ENCODE peak calls at places on chromosomes 12 and 14, in four cellular contexts. One of them, this sample, is unnamed.

GRCh38 chr12:843609-844008 is 91.2 kb downstream of the WNK1 start:
- DNase-seq in IMR-90: peak; percentile 55
- DNase-seq in H9: no peak
- DNase-seq in H1: no peak
- DNase-seq in this sample: no peak

GRCh38 chr12:20410746-20411145 is 42.4 kb downstream of the PDE3A start:
- DNase-seq in IMR-90: no peak
- DNase-seq in H9: no peak
- DNase-seq in H1: no peak
- DNase-seq in this sample: no peak

GRCh38 chr12:12379831-12380730 is 23.2 kb downstream of the BORCS5 start:
- DNase-seq in IMR-90: no peak
- DNase-seq in H9: no peak
- DNase-seq in H1: no peak
- DNase-seq in this sample: no peak

GRCh38 chr12:10802587-10802986 is at the start of gene TAS2R7:
- DNase-seq in IMR-90: no peak
- DNase-seq in H9: no peak
- DNase-seq in H1: no peak
- DNase-seq in this sample: peak; percentile 5

GRCh38 chr12:65449400-65449799 is 170.9 kb downstream of the MSRB3 start:
- DNase-seq in IMR-90: peak; percentile 65
- DNase-seq in H9: no peak
- DNase-seq in H1: no peak
- DNase-seq in this sample: no peak

GRCh38 chr12:113825705-113826104 is 140.4 kb downstream of the RBM19 start:
- DNase-seq in IMR-90: no peak
- DNase-seq in H9: peak; percentile 60
- DNase-seq in H1: peak; percentile 13
- DNase-seq in this sample: no peak

GRCh38 chr14:55306938-55307589 is 35.8 kb downstream of the FBXO34 start:
- DNase-seq in IMR-90: no peak
- DNase-seq in H9: no peak
- DNase-seq in H1: no peak
- DNase-seq in this sample: no peak

GRCh38 chr14:59698793-59699192 is 122.2 kb upstream of the CCDC175 start:
- DNase-seq in IMR-90: no peak
- DNase-seq in H9: no peak
- DNase-seq in H1: no peak
- DNase-seq in this sample: no peak

GRCh38 chr14:70789361-70789760 is 20.0 kb downstream of the MAP3K9 start:
- DNase-seq in IMR-90: peak; percentile 70
- DNase-seq in H9: no peak
- DNase-seq in H1: no peak
- DNase-seq in this sample: no peak

GRCh38 chr12:47997321-47997720 is 7.0 kb downstream of the COL2A1 start:
- DNase-seq in IMR-90: no peak
- DNase-seq in H9: no peak
- DNase-seq in H1: no peak
- DNase-seq in this sample: no peak

GRCh38 chr14:76753799-76754198 is 7.5 kb upstream of the VASH1 start:
- DNase-seq in IMR-90: no peak
- DNase-seq in H9: no peak
- DNase-seq in H1: no peak
- DNase-seq in this sample: no peak

GRCh38 chr12:25377475-25378179 is 126.9 kb upstream of the KRAS start:
- DNase-seq in IMR-90: peak; percentile 94
- DNase-seq in H9: no peak
- DNase-seq in H1: no peak
- DNase-seq in this sample: no peak

GRCh38 chr14:97976861-97977260 is 1179.7 kb downstream of the VRK1 start:
- DNase-seq in IMR-90: no peak
- DNase-seq in H9: no peak
- DNase-seq in H1: no peak
- DNase-seq in this sample: no peak

GRCh38 chr14:63632932-63633514 is 8.6 kb downstream of the WDR89 start:
- DNase-seq in IMR-90: peak; percentile 44
- DNase-seq in H9: no peak
- DNase-seq in H1: no peak
- DNase-seq in this sample: no peak

GRCh38 chr12:62123721-62124203 is 136.4 kb upstream of the USP15 start:
- DNase-seq in IMR-90: peak; percentile 56
- DNase-seq in H9: peak; percentile 65
- DNase-seq in H1: no peak
- DNase-seq in this sample: peak; percentile 30

GRCh38 chr14:39446131-39446744 is 14.0 kb upstream of the FBXO33 start:
- DNase-seq in IMR-90: no peak
- DNase-seq in H9: no peak
- DNase-seq in H1: no peak
- DNase-seq in this sample: no peak

GRCh38 chr12:68137278-68137930 is 22.1 kb downstream of the IFNG start:
- DNase-seq in IMR-90: no peak
- DNase-seq in H9: no peak
- DNase-seq in H1: no peak
- DNase-seq in this sample: no peak

GRCh38 chr12:1171657-1172056 is 180.6 kb downstream of the ERC1 start:
- DNase-seq in IMR-90: no peak
- DNase-seq in H9: no peak
- DNase-seq in H1: no peak
- DNase-seq in this sample: peak; percentile 54

GRCh38 chr12:67147447-67147846 is 121.7 kb upstream of the CAND1 start:
- DNase-seq in IMR-90: no peak
- DNase-seq in H9: no peak
- DNase-seq in H1: no peak
- DNase-seq in this sample: no peak

GRCh38 chr14:94366146-94366887 is 22.1 kb downstream of the SERPINA1 start:
- DNase-seq in IMR-90: no peak
- DNase-seq in H9: no peak
- DNase-seq in H1: no peak
- DNase-seq in this sample: no peak

GRCh38 chr14:65849558-65849957 is 437.0 kb downstream of the FUT8 start:
- DNase-seq in IMR-90: no peak
- DNase-seq in H9: no peak
- DNase-seq in H1: no peak
- DNase-seq in this sample: peak; percentile 75

GRCh38 chr12:103779410-103780092 is 61.5 kb downstream of the NT5DC3 start:
- DNase-seq in IMR-90: peak; percentile 8
- DNase-seq in H9: no peak
- DNase-seq in H1: no peak
- DNase-seq in this sample: no peak

GRCh38 chr12:130290114-130290513 is 47.6 kb upstream of the PIWIL1 start:
- DNase-seq in IMR-90: no peak
- DNase-seq in H9: no peak
- DNase-seq in H1: no peak
- DNase-seq in this sample: no peak

GRCh38 chr12:75613981-75614380 is 102.6 kb upstream of the KRR1 start:
- DNase-seq in IMR-90: no peak
- DNase-seq in H9: no peak
- DNase-seq in H1: no peak
- DNase-seq in this sample: no peak

GRCh38 chr12:94640134-94640928 is 10.0 kb downstream of the TMCC3 start:
- DNase-seq in IMR-90: peak; percentile 11
- DNase-seq in H9: no peak
- DNase-seq in H1: no peak
- DNase-seq in this sample: no peak

GRCh38 chr14:67932708-67933107 is 113.1 kb downstream of the RAD51B start:
- DNase-seq in IMR-90: no peak
- DNase-seq in H9: no peak
- DNase-seq in H1: no peak
- DNase-seq in this sample: no peak

GRCh38 chr12:95215925-95216324 is 1.3 kb downstream of the FGD6 start:
- DNase-seq in IMR-90: peak; percentile 75
- DNase-seq in H9: no peak
- DNase-seq in H1: no peak
- DNase-seq in this sample: no peak

GRCh38 chr12:89825591-89826449 is 117.2 kb upstream of the ATP2B1 start:
- DNase-seq in IMR-90: peak; percentile 4
- DNase-seq in H9: no peak
- DNase-seq in H1: no peak
- DNase-seq in this sample: no peak

GRCh38 chr12:109730306-109731145 is 16.9 kb downstream of the FAM222A start:
- DNase-seq in IMR-90: no peak
- DNase-seq in H9: no peak
- DNase-seq in H1: no peak
- DNase-seq in this sample: no peak

GRCh38 chr12:39892146-39892545 is 213.7 kb downstream of the SLC2A13 start:
- DNase-seq in IMR-90: no peak
- DNase-seq in H9: no peak
- DNase-seq in H1: no peak
- DNase-seq in this sample: no peak

GRCh38 chr12:2641209-2641608 is 153.6 kb upstream of the FKBP4 start:
- DNase-seq in IMR-90: peak; percentile 30
- DNase-seq in H9: peak; percentile 82
- DNase-seq in H1: no peak
- DNase-seq in this sample: no peak

GRCh38 chr12:14066021-14066420 is 84.6 kb upstream of the GRIN2B start:
- DNase-seq in IMR-90: no peak
- DNase-seq in H9: no peak
- DNase-seq in H1: no peak
- DNase-seq in this sample: no peak

GRCh38 chr12:106138279-106138645 is 492 bp downstream of the NUAK1 start:
- DNase-seq in IMR-90: no peak
- DNase-seq in H9: no peak
- DNase-seq in H1: no peak
- DNase-seq in this sample: no peak

GRCh38 chr14:24054324-24054641 is 2.5 kb downstream of the CARMIL3 start:
- DNase-seq in IMR-90: no peak
- DNase-seq in H9: no peak
- DNase-seq in H1: no peak
- DNase-seq in this sample: no peak

DNA sequence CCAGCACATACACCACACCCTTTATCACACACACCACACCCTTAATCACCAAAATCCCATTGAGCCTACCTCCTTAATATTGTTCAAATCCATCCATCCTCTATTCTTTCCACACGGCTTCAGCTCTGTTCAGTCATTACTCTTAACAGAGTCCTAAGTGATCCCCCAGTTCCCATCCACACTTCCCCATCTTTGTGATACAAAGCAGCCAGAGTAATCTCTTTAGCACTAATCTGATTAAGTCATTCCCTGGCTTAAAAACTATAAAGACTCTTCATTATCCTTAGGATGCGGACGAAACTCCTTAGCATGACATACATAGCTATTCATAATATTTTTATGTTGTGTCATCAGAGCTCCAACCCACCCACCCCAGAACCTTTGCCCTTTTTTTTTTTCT is 14.7 kb upstream of the MFAP5 start:
- DNase-seq in IMR-90: no peak
- DNase-seq in H9: no peak
- DNase-seq in H1: no peak
- DNase-seq in this sample: no peak
- H3K14ac ChIP-seq in IMR-90: no peak overlapping the region
- H3K14ac ChIP-seq in H9: no peak overlapping the region
- H3K14ac ChIP-seq in H1: no peak overlapping the region
- H3K14ac ChIP-seq in this sample: no peak overlapping the region

GRCh38 chr14:21431126-21431525 is 24.8 kb downstream of the CHD8 start:
- DNase-seq in IMR-90: no peak
- DNase-seq in H9: no peak
- DNase-seq in H1: no peak
- DNase-seq in this sample: no peak

GRCh38 chr14:21437063-21437901 is 18.6 kb downstream of the CHD8 start:
- DNase-seq in IMR-90: peak; percentile 99
- DNase-seq in H9: peak; percentile 99
- DNase-seq in H1: peak; percentile 95
- DNase-seq in this sample: peak; percentile 100

GRCh38 chr14:21440857-21441256 is 15.1 kb downstream of the CHD8 start:
- DNase-seq in IMR-90: no peak
- DNase-seq in H9: no peak
- DNase-seq in H1: no peak
- DNase-seq in this sample: no peak

DNA sequence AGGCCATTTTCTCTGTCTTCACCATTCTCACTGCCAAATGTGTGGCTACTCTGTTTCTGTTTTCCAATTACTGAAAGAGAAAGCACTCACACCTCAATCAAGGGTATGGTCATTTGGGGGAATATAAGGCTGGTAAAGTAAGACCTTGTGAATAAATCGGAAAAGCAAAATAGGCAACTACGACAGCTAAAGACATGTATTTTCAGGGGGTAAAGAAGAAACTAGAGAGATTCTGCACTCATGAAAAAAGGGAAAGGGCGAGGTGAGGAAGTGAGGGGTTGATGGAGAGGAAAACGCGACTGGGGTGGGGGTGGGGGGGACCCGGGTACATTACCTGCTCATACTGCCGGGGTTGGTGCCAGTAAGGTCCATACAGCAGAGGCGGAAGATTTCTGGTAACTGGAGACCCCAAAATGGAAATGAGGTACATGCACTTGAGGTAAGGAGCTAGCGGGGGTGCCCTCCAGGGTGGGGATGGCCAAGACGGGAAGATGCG is 19.3 kb downstream of the CHD8 start:
- DNase-seq in IMR-90: no peak
- DNase-seq in H9: no peak
- DNase-seq in H1: no peak
- DNase-seq in this sample: no peak
- H3K14ac ChIP-seq in IMR-90: peak overlapping the region; percentile 92
- H3K14ac ChIP-seq in H9: no peak overlapping the region
- H3K14ac ChIP-seq in H1: no peak overlapping the region
- H3K14ac ChIP-seq in this sample: no peak overlapping the region

DNA sequence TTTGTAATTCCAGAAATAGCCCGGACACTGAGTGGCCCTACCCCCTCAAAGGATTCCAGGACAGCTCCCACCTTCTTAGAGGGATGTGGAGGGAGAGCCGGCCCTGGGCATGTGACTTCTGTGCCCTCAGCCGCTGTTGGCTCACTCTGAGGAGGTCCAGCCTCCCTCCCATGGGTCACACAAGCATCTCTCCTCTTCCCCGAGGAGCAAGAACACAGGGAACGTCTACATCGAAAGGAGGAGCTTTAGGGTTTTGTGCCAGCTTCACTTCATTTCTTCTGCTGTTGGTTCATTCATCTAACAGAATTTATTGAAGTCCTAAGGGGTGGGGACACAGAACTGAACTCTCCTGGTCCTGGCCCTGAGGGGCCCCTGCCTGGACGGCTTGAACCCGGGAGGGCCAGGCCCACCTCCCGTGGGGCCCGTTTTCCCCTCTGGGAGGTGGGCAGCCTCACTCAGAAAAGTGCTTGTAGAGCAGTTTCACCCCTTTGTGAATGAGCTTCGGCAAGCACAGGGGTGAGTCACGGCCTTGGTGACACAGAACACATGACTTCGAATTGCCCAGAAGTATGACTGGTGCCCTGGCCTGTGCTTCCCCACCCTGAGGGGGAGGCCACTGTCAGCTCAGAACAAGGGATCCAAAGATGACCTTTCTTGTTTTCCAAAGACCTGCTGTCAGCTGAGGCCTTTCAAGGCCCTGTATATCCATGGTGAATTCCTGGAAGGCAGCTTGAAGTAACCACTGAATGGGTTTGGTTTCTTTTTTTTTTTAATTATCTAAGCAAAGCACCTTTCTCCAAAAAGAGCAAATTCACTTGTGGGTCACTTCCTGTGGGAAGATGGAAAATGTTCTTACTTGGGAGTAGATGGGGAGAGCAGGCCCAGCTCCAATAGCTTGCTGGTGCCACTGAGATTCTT is 39.2 kb downstream of the NFKBIA start:
- DNase-seq in IMR-90: peak; percentile 92
- DNase-seq in H9: no peak
- DNase-seq in H1: no peak
- DNase-seq in this sample: no peak
- H3K14ac ChIP-seq in IMR-90: peak overlapping the region; percentile 97
- H3K14ac ChIP-seq in H9: no peak overlapping the region
- H3K14ac ChIP-seq in H1: no peak overlapping the region
- H3K14ac ChIP-seq in this sample: peak overlapping the region; percentile 10

GRCh38 chr12:131894313-131894860 is at the start of gene ULK1:
- DNase-seq in IMR-90: peak; percentile 80
- DNase-seq in H9: peak; percentile 98
- DNase-seq in H1: peak; percentile 70
- DNase-seq in this sample: peak; percentile 95
- H3K14ac ChIP-seq in IMR-90: peak within 1 kb of the TSS; percentile 62
- H3K14ac ChIP-seq in H9: peak within 1 kb of the TSS; percentile 72
- H3K14ac ChIP-seq in H1: no peak within 1 kb of the TSS
- H3K14ac ChIP-seq in this sample: no peak within 1 kb of the TSS

This sample was measured in neuronal stem cell.